ENCODE peak calls at places on chromosomes 2 and 18, in eight cellular contexts. M is GM23338, R is heart right ventricle, I is heart left ventricle, F is sigmoid colon, H is fibroblast of lung, C is psoas muscle, P is stomach. K is an unnamed sample. For H3K36me3, the result is how much of the 10 kb centered on the place peaks cover.

GRCh38 chr2:31586230-31586629 is 5.5 kb upstream of the SRD5A2 start:
- DNase-seq in M (no peak), R (no peak), I (no peak), F (no peak), H (no peak), C (no peak), P (no peak), K (no peak)

GRCh38 chr2:55718165-55719008 is 24.7 kb upstream of the PNPT1 start:
- DNase-seq in M (peak), R (no peak), I (peak), F (no peak), H (peak), C (no peak), P (peak), K (peak)

GRCh38 chr2:238967031-238967977 is 119.4 kb downstream of the TWIST2 start:
- DNase-seq in M (peak), R (no peak), I (no peak), F (no peak), H (no peak), C (no peak), P (no peak), K (no peak)

GRCh38 chr2:197889041-197889440 is 84.6 kb downstream of the PLCL1 start:
- DNase-seq in M (peak), R (no peak), I (no peak), F (no peak), H (peak), C (no peak), P (no peak), K (no peak)

GRCh38 chr18:63290456-63291200 is 28.9 kb downstream of the BCL2 start:
- DNase-seq in M (peak), R (no peak), I (no peak), F (no peak), H (no peak), C (no peak), P (no peak), K (no peak)

GRCh38 chr2:168459256-168459655 is 3.2 kb downstream of the CERS6 start:
- DNase-seq in M (no peak), R (no peak), I (no peak), F (no peak), H (no peak), C (no peak), P (no peak), K (no peak)

GRCh38 chr2:44053052-44053451 is 57.3 kb upstream of the LRPPRC start:
- DNase-seq in M (no peak), R (no peak), I (no peak), F (no peak), H (no peak), C (no peak), P (no peak), K (no peak)

GRCh38 chr2:102186676-102187190 is at the start of gene IL1RL2:
- DNase-seq in M (no peak), R (peak), I (no peak), F (peak), H (no peak), C (peak), P (peak), K (no peak)

GRCh38 chr18:3554811-3555427 is 104.9 kb downstream of the TGIF1 start:
- DNase-seq in M (peak), R (no peak), I (no peak), F (no peak), H (no peak), C (no peak), P (no peak), K (no peak)

GRCh38 chr2:201129044-201129505 is 13.1 kb downstream of the CFLAR start:
- DNase-seq in M (no peak), R (no peak), I (peak), F (no peak), H (no peak), C (no peak), P (peak), K (no peak)

GRCh38 chr18:13207274-13207673 is 11.3 kb upstream of the LDLRAD4 start:
- DNase-seq in M (no peak), R (no peak), I (no peak), F (no peak), H (no peak), C (no peak), P (no peak), K (no peak)

GRCh38 chr2:158599609-158600008 is 142.9 kb downstream of the PKP4 start:
- DNase-seq in M (no peak), R (no peak), I (no peak), F (no peak), H (no peak), C (no peak), P (no peak), K (no peak)

GRCh38 chr2:163133602-163134001 is 295.0 kb upstream of the KCNH7 start:
- DNase-seq in M (no peak), R (no peak), I (no peak), F (no peak), H (no peak), C (no peak), P (no peak), K (no peak)
- H3K36me3 ChIP-seq in M (under half), R (under half), I (under half), F (under half), H (under half), C (under half), P (under half), K (under half)

GRCh38 chr2:186603208-186603765 is 13.4 kb downstream of the ITGAV start:
- DNase-seq in M (no peak), R (no peak), I (no peak), F (no peak), H (peak), C (no peak), P (no peak), K (no peak)
- H3K27ac ChIP-seq in M (no peak), R (no peak), I (no peak), F (no peak), H (no peak), C (no peak), P (no peak), K (no peak)

DNA sequence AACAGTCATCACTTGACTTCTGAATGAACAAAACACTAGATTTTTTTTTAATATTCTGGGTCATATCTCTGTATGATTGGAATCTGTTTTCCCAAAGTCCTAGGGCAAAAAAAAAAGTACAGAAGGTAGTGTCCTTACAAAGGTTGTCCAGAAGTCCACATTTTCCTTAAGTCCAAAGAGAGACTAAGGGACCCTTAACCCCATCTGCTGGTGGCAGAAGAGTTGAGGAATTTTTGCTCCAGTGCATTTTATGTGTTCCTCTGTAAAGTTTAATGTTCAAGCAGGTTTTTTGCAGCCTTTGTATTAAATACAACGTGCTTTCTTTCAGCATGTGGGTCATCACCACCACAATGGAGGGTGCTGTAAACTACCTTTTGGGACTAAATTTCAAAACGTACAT is 215.9 kb downstream of the SP3 start:
- DNase-seq in M (no peak), R (no peak), I (no peak), F (no peak), H (peak), C (no peak), P (no peak), K (no peak)
- TF ChIP-seq CTCF in M (peak), R (no peak), I (no peak), F (no peak), H (peak), C (no peak), P (no peak), K (peak)

GRCh38 chr2:154556146-154556545 is 142.3 kb upstream of the KCNJ3 start:
- DNase-seq in M (peak), R (no peak), I (no peak), F (no peak), H (no peak), C (no peak), P (no peak), K (no peak)
- H3K36me3 ChIP-seq in M (under half), R (under half), I (under half), F (under half), H (under half), C (under half), P (under half), K (under half)

GRCh38 chr18:56445422-56445821 is 193.0 kb downstream of the TXNL1 start:
- DNase-seq in M (no peak), R (no peak), I (no peak), F (no peak), H (no peak), C (no peak), P (no peak), K (no peak)
- H3K27ac ChIP-seq in M (no peak), R (no peak), I (no peak), F (no peak), H (no peak), C (no peak), P (no peak), K (no peak)

DNA sequence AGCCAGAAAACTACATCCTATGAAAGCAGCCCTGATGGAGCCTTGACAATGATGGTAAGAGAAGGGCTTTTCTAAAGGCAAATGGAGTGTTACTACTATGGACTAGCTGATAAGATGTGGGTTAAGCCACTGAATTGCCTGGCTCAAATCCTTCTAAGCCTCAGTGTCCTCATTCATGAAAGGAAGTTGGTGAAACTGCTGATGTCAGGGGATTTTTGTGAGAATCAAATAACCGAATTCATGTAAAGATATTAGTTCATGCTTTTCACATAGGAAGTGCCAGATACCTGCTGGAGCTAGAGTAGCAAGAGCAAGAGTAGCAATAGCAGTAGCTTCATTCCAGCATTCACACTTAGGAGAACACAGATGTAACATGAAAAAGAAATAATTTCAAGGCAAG is 417.0 kb downstream of the METTL4 start:
- DNase-seq in M (no peak), R (no peak), I (no peak), F (no peak), H (no peak), C (no peak), P (no peak), K (no peak)
- TF ChIP-seq CTCF in M (no peak), R (no peak), I (no peak), F (no peak), H (no peak), C (no peak), P (no peak), K (no peak)

GRCh38 chr18:56021814-56022205 is 433.8 kb upstream of the TCF4 start:
- DNase-seq in M (no peak), R (no peak), I (no peak), F (no peak), H (no peak), C (no peak), P (no peak), K (no peak)
- H3K36me3 ChIP-seq in M (under half), R (under half), I (under half), F (under half), H (under half), C (under half), P (under half), K (under half)

DNA sequence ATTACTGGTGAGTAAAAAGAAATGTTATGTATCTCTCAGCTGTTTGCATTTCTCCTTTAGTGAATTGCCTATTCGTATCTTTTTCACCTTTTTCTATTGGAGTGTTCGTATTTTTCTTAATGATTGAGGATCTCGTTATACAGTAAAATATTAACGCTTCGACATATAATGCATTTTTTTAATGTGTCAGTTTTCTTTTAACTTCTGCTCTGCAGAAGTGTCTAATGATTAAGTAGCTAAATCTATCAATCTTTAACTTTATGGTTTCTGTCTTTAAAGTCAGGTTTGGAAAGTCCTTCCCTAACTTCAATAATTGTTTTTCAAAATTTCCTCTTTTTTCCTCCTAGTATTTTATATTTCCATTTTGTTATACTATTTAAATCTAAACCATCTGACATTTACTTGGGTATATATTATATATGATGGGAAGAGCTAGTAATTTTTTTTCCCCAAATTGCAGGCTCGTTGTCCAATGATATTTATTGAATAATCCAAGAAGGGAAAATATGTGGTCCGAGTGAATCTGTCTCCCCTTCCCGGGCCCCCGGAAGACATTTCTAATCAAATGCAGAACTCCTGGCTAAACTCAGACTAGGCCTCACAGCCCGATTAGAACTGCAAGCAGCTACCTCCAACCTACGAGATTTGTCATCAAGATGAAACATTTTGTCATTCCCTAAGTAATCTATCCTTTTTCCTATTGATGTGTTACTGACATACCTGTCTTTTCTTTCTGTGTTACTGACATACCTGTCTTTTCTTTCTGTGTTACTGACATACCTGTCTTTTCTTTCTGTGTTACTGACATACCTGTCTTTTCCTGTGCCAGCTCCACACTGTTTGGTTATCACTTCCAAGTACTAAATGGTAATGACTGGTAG is 17.2 kb downstream of the PCBP1 start:
- DNase-seq in M (peak), R (no peak), I (peak), F (peak), H (peak), C (no peak), P (peak), K (peak)
- H3K27ac ChIP-seq in M (peak), R (no peak), I (no peak), F (no peak), H (no peak), C (peak), P (peak), K (peak)